ENCODE peak calls at places on chromosome 22, in four cellular contexts. P is activated naive CD4-positive, alpha-beta T cell treated with anti-CD3 and anti-CD28 coated beads, Interleukin-2, amount 50 U/mL, for 72 hours; Q is anterior cingulate cortex; M is iPS DF 19.7. E is an unnamed sample.

GRCh38 chr22:29457730-29458129 is 19.3 kb downstream of the RFPL1 start:
- DNase-seq in Q (no peak), M (peak; percentile 74), P (no peak), E (no peak)

GRCh38 chr22:18000441-18001039 is 23.8 kb downstream of the MICAL3 start:
- DNase-seq in Q (no peak), M (no peak), P (no peak), E (no peak)

GRCh38 chr22:19665784-19666662 is 48.3 kb upstream of the SEPTIN5 start:
- DNase-seq in P (no peak), M (no peak), Q (no peak), E (no peak)

GRCh38 chr22:31615940-31616314 is 46.1 kb downstream of the PISD start:
- DNase-seq in M (no peak), Q (no peak), P (no peak), E (no peak)

GRCh38 chr22:44393066-44393465 is 80.3 kb upstream of the SHISAL1 start:
- DNase-seq in P (peak; percentile 23), Q (no peak), M (no peak), E (no peak)

GRCh38 chr22:30444632-30445437 is 19.3 kb downstream of the MTFP1 start:
- DNase-seq in M (no peak), Q (peak; percentile 15), P (no peak), E (no peak)

GRCh38 chr22:29205598-29206371 is at the start of gene EMID1:
- DNase-seq in M (no peak), P (no peak), Q (no peak), E (no peak)

GRCh38 chr22:32788884-32789624 is 12.5 kb upstream of the TIMP3 start:
- DNase-seq in M (no peak), P (no peak), Q (no peak), E (no peak)

GRCh38 chr22:19663821-19664325 is 50.4 kb upstream of the SEPTIN5 start:
- DNase-seq in Q (no peak), P (no peak), M (no peak), E (no peak)

GRCh38 chr22:47552024-47552423 is 789.6 kb downstream of the TBC1D22A start:
- DNase-seq in P (no peak), M (no peak), Q (no peak), E (no peak)

GRCh38 chr22:47249370-47249928 is 487.0 kb downstream of the TBC1D22A start:
- DNase-seq in P (no peak), Q (no peak), M (no peak), E (no peak)

GRCh38 chr22:48841881-48842582 is 985.6 kb downstream of the BRD1 start:
- DNase-seq in M (no peak), Q (no peak), P (no peak), E (no peak)

GRCh38 chr22:49052023-49052538 is 775.6 kb downstream of the BRD1 start:
- DNase-seq in Q (no peak), M (no peak), P (no peak), E (no peak)

GRCh38 chr22:46678785-46679700 is 58.9 kb downstream of the GRAMD4 start:
- DNase-seq in M (no peak), Q (no peak), P (no peak), E (no peak)